ENCODE peak calls at places on chromosomes 6 and 20, in five cellular contexts. G is ascending aorta; U is adrenal gland; J is CD4-positive, CD25-positive, alpha-beta regulatory T cell; H is tibial artery. V is an unnamed sample.

GRCh38 chr20:60057866-60058807 is 99.9 kb downstream of the CDH26 start:
- DNase-seq in J (peak), U (peak), G (no peak), H (peak), V (no peak)

GRCh38 chr6:8180327-8181161 is 78.2 kb upstream of the EEF1E1 start:
- DNase-seq in U (no peak), H (no peak), G (peak), J (no peak), V (no peak)

GRCh38 chr6:4374231-4374630 is 238.9 kb upstream of the ECI2 start:
- DNase-seq in J (no peak), U (no peak), H (no peak), G (no peak), V (no peak)

GRCh38 chr6:55276745-55277627 is 50.3 kb upstream of the GFRAL start:
- DNase-seq in J (no peak), U (peak), G (no peak), H (no peak), V (no peak)

GRCh38 chr6:28334272-28335039 is 1.5 kb downstream of the ZSCAN31 start:
- DNase-seq in H (no peak), U (no peak), G (no peak), J (no peak), V (no peak)

GRCh38 chr6:115514656-115515055 is 546.0 kb downstream of the FRK start:
- DNase-seq in U (no peak), J (no peak), H (no peak), G (no peak), V (no peak)

GRCh38 chr20:38730167-38730988 is 6.1 kb downstream of the SLC32A1 start:
- DNase-seq in U (no peak), H (no peak), G (no peak), J (no peak), V (no peak)

GRCh38 chr20:1509237-1509636 is 18.0 kb upstream of the SIRPB2 start:
- DNase-seq in G (no peak), J (no peak), H (no peak), U (no peak), V (peak)

GRCh38 chr6:6918216-6918983 is 189.4 kb upstream of the RREB1 start:
- DNase-seq in G (no peak), U (peak), J (no peak), H (no peak), V (peak)

GRCh38 chr20:50012282-50013263 is 29.8 kb downstream of the SNAI1 start:
- DNase-seq in G (no peak), H (no peak), U (no peak), J (no peak), V (no peak)

GRCh38 chr6:166419268-166419667 is 36.5 kb upstream of the MPC1 start:
- DNase-seq in J (peak), U (no peak), H (peak), G (no peak), V (no peak)

GRCh38 chr20:62362590-62362940 is 4.5 kb downstream of the LAMA5 start:
- DNase-seq in U (no peak), J (no peak), G (no peak), H (no peak), V (no peak)

GRCh38 chr20:63347081-63347741 is 13.9 kb downstream of the CHRNA4 start:
- DNase-seq in G (no peak), J (no peak), H (no peak), U (no peak), V (no peak)

GRCh38 chr6:22906091-22906549 is 336.8 kb downstream of the HDGFL1 start:
- DNase-seq in J (no peak), G (no peak), H (no peak), U (no peak), V (no peak)

GRCh38 chr6:56767435-56767834 is 124.7 kb upstream of the DST start:
- DNase-seq in J (no peak), H (no peak), G (no peak), U (no peak), V (no peak)

GRCh38 chr20:50304883-50305635 is 114.4 kb downstream of the CEBPB start:
- DNase-seq in J (no peak), U (peak), H (peak), G (peak), V (no peak)

GRCh38 chr20:37651932-37652331 is 41.9 kb upstream of the CTNNBL1 start:
- DNase-seq in H (no peak), U (no peak), J (no peak), G (no peak), V (no peak)

GRCh38 chr6:157290797-157291196 is 32.5 kb downstream of the TMEM242 start:
- DNase-seq in J (no peak), U (no peak), G (no peak), H (no peak), V (no peak)

GRCh38 chr6:118810420-118811027 is 83.4 kb upstream of the ASF1A start:
- DNase-seq in U (no peak), H (no peak), G (no peak), J (peak), V (no peak)

GRCh38 chr20:45100563-45101245 is at the start of gene KCNS1:
- DNase-seq in H (no peak), J (no peak), U (no peak), G (no peak), V (no peak)

GRCh38 chr20:5044075-5044620 is 42.8 kb upstream of the SLC23A2 start:
- DNase-seq in H (no peak), U (no peak), J (no peak), G (no peak), V (no peak)

GRCh38 chr6:93549868-93550267 is 130.5 kb upstream of the EPHA7 start:
- DNase-seq in H (no peak), J (no peak), G (no peak), U (no peak), V (no peak)

GRCh38 chr6:7633361-7633760 is 43.4 kb downstream of the SNRNP48 start:
- DNase-seq in U (no peak), G (no peak), J (no peak), H (no peak), V (no peak)

GRCh38 chr20:50435397-50436051 is 74.7 kb upstream of the PTPN1 start:
- DNase-seq in H (no peak), G (no peak), J (no peak), U (no peak), V (no peak)

GRCh38 chr20:57193094-57193493 is 73.3 kb downstream of the BMP7 start:
- DNase-seq in H (no peak), G (no peak), U (no peak), J (no peak), V (no peak)

GRCh38 chr20:59680148-59680650 is 75.9 kb downstream of the PHACTR3 start:
- DNase-seq in J (no peak), U (no peak), G (no peak), H (no peak), V (no peak)

GRCh38 chr20:61173966-61174725 is 77.9 kb upstream of the CDH4 start:
- DNase-seq in J (no peak), G (no peak), H (no peak), U (no peak), V (no peak)

GRCh38 chr6:115612796-115613479 is 447.8 kb downstream of the FRK start:
- DNase-seq in U (no peak), H (no peak), J (no peak), G (no peak), V (no peak)

GRCh38 chr6:137269803-137270202 is 50.6 kb upstream of the IFNGR1 start:
- DNase-seq in J (no peak), H (no peak), G (no peak), U (no peak), V (no peak)

GRCh38 chr6:26064619-26065257 is 22.5 kb upstream of the HFE start:
- DNase-seq in J (peak), H (no peak), U (no peak), G (no peak), V (no peak)

GRCh38 chr20:45290677-45291355 is 15.8 kb upstream of the RBPJL start:
- DNase-seq in H (peak), U (peak), G (peak), J (peak), V (peak)

GRCh38 chr6:168584671-168585070 is 143.7 kb downstream of the SMOC2 start:
- DNase-seq in J (no peak), H (no peak), G (no peak), U (no peak), V (no peak)

GRCh38 chr6:109002100-109002697 is 92.4 kb downstream of the SESN1 start:
- DNase-seq in H (peak), G (no peak), U (no peak), J (no peak), V (no peak)

GRCh38 chr6:130683761-130684517 is 143.3 kb upstream of the SMLR1 start:
- DNase-seq in U (no peak), H (no peak), G (no peak), J (no peak), V (no peak)

GRCh38 chr6:169841251-169841650 is 89.8 kb downstream of the ERMARD start:
- DNase-seq in H (peak), U (peak), G (no peak), J (no peak), V (no peak)

GRCh38 chr6:75431379-75431778 is 62.2 kb downstream of the FILIP1 start:
- DNase-seq in J (no peak), G (peak), H (peak), U (peak), V (no peak)
- H3K27ac ChIP-seq in J (no peak), G (peak), H (peak), U (peak), V (peak)

GRCh38 chr20:47235111-47235510 is 121.4 kb downstream of the ZMYND8 start:
- DNase-seq in H (no peak), J (no peak), G (no peak), U (no peak), V (no peak)
- H3K27ac ChIP-seq in H (no peak), J (no peak), G (no peak), U (no peak), V (no peak)

GRCh38 chr6:163554032-163554431 is 139.5 kb downstream of the QKI start:
- DNase-seq in U (no peak), G (no peak), J (no peak), H (no peak), V (no peak)
- H3K27ac ChIP-seq in U (no peak), G (no peak), J (no peak), H (no peak), V (peak)

GRCh38 chr20:53656653-53657288 is 63.1 kb upstream of the ZNF217 start:
- DNase-seq in G (no peak), J (no peak), H (no peak), U (no peak), V (no peak)
- H3K27ac ChIP-seq in G (no peak), J (no peak), H (peak), U (no peak), V (peak)

V was measured in dorsolateral prefrontal cortex.